ENCODE peak calls at places on chromosomes 4 and X, in four cellular contexts. One of them, this sample, is unnamed.

GRCh38 chrX:46903458-46904242 is 8.6 kb upstream of the JADE3 start:
- DNase-seq in GM23338: peak; percentile 77
- DNase-seq in HCT116: peak; percentile 52
- DNase-seq in MM.1S: peak; percentile 64
- DNase-seq in this sample: peak; percentile 71

GRCh38 chr4:100588076-100588475 is 70.3 kb upstream of the EMCN start:
- DNase-seq in GM23338: no peak
- DNase-seq in HCT116: no peak
- DNase-seq in MM.1S: no peak
- DNase-seq in this sample: no peak

GRCh38 chr4:132642196-132642817 is 506.8 kb upstream of the PCDH10 start:
- DNase-seq in GM23338: peak; percentile 81
- DNase-seq in HCT116: peak; percentile 48
- DNase-seq in MM.1S: peak; percentile 65
- DNase-seq in this sample: no peak

GRCh38 chr4:159206427-159206871 is 103.6 kb downstream of the RAPGEF2 start:
- DNase-seq in GM23338: no peak
- DNase-seq in HCT116: no peak
- DNase-seq in MM.1S: peak; percentile 81
- DNase-seq in this sample: no peak

GRCh38 chr4:18536420-18536819 is 514.9 kb upstream of the LCORL start:
- DNase-seq in GM23338: peak; percentile 74
- DNase-seq in HCT116: no peak
- DNase-seq in MM.1S: no peak
- DNase-seq in this sample: no peak

GRCh38 chrX:17078031-17078730 is 131.7 kb downstream of the REPS2 start:
- DNase-seq in GM23338: no peak
- DNase-seq in HCT116: no peak
- DNase-seq in MM.1S: no peak
- DNase-seq in this sample: no peak

GRCh38 chr4:33625762-33626161 is 2618.6 kb downstream of the ARAP2 start:
- DNase-seq in GM23338: peak; percentile 38
- DNase-seq in HCT116: peak; percentile 12
- DNase-seq in MM.1S: no peak
- DNase-seq in this sample: no peak

GRCh38 chr4:81466841-81467671 is 4.7 kb downstream of the RASGEF1B start:
- DNase-seq in GM23338: peak; percentile 94
- DNase-seq in HCT116: peak; percentile 45
- DNase-seq in MM.1S: peak; percentile 85
- DNase-seq in this sample: no peak

GRCh38 chr4:73740353-73740778 is at the start of gene CXCL8:
- DNase-seq in GM23338: peak; percentile 7
- DNase-seq in HCT116: peak; percentile 76
- DNase-seq in MM.1S: no peak
- DNase-seq in this sample: peak; percentile 11

GRCh38 chr4:79340568-79340967 is 14.7 kb upstream of the NAA11 start:
- DNase-seq in GM23338: no peak
- DNase-seq in HCT116: no peak
- DNase-seq in MM.1S: no peak
- DNase-seq in this sample: no peak

GRCh38 chr4:17469931-17470674 is 41.8 kb downstream of the QDPR start:
- DNase-seq in GM23338: no peak
- DNase-seq in HCT116: no peak
- DNase-seq in MM.1S: no peak
- DNase-seq in this sample: no peak

GRCh38 chr4:105637409-105638258 is 70.9 kb downstream of the INTS12 start:
- DNase-seq in GM23338: no peak
- DNase-seq in HCT116: no peak
- DNase-seq in MM.1S: peak; percentile 94
- DNase-seq in this sample: peak; percentile 79

GRCh38 chr4:168883513-168883912 is 126.5 kb downstream of the CBR4 start:
- DNase-seq in GM23338: no peak
- DNase-seq in HCT116: no peak
- DNase-seq in MM.1S: no peak
- DNase-seq in this sample: no peak

GRCh38 chr4:53490965-53491622 is 100.2 kb downstream of the LNX1 start:
- DNase-seq in GM23338: peak; percentile 79
- DNase-seq in HCT116: peak; percentile 27
- DNase-seq in MM.1S: peak; percentile 52
- DNase-seq in this sample: no peak

GRCh38 chrX:102711872-102712215 is 404 bp upstream of the GPRASP2 start:
- DNase-seq in GM23338: peak; percentile 44
- DNase-seq in HCT116: no peak
- DNase-seq in MM.1S: no peak
- DNase-seq in this sample: no peak

GRCh38 chr4:112060212-112060611 is 85.0 kb upstream of the FAM241A start:
- DNase-seq in GM23338: peak; percentile 75
- DNase-seq in HCT116: peak; percentile 33
- DNase-seq in MM.1S: peak; percentile 30
- DNase-seq in this sample: no peak

GRCh38 chr4:115418997-115419396 is 305.6 kb upstream of the NDST4 start:
- DNase-seq in GM23338: peak; percentile 32
- DNase-seq in HCT116: no peak
- DNase-seq in MM.1S: no peak
- DNase-seq in this sample: no peak

GRCh38 chr4:146590801-146591200 is 47.9 kb upstream of the POU4F2 start:
- DNase-seq in GM23338: no peak
- DNase-seq in HCT116: no peak
- DNase-seq in MM.1S: no peak
- DNase-seq in this sample: no peak

GRCh38 chr4:56129431-56129861 is 180.7 kb downstream of the CEP135 start:
- DNase-seq in GM23338: peak; percentile 79
- DNase-seq in HCT116: peak; percentile 79
- DNase-seq in MM.1S: peak; percentile 12
- DNase-seq in this sample: no peak

GRCh38 chrX:129577473-129577872 is 37.4 kb downstream of the OCRL start:
- DNase-seq in GM23338: no peak
- DNase-seq in HCT116: no peak
- DNase-seq in MM.1S: no peak
- DNase-seq in this sample: no peak

GRCh38 chrX:41333744-41333993 is 293 bp upstream of the DDX3X start:
- DNase-seq in GM23338: peak; percentile 72
- DNase-seq in HCT116: peak; percentile 81
- DNase-seq in MM.1S: peak; percentile 85
- DNase-seq in this sample: no peak

GRCh38 chr4:6115746-6116586 is 84.4 kb downstream of the JAKMIP1 start:
- DNase-seq in GM23338: no peak
- DNase-seq in HCT116: no peak
- DNase-seq in MM.1S: no peak
- DNase-seq in this sample: no peak

GRCh38 chr4:42671431-42672194 is 14.7 kb upstream of the ATP8A1 start:
- DNase-seq in GM23338: no peak
- DNase-seq in HCT116: no peak
- DNase-seq in MM.1S: peak; percentile 37
- DNase-seq in this sample: no peak
- H3K27ac ChIP-seq in GM23338: no peak overlapping the region
- H3K27ac ChIP-seq in HCT116: no peak overlapping the region
- H3K27ac ChIP-seq in MM.1S: no peak overlapping the region
- H3K27ac ChIP-seq in this sample: no peak overlapping the region

DNA sequence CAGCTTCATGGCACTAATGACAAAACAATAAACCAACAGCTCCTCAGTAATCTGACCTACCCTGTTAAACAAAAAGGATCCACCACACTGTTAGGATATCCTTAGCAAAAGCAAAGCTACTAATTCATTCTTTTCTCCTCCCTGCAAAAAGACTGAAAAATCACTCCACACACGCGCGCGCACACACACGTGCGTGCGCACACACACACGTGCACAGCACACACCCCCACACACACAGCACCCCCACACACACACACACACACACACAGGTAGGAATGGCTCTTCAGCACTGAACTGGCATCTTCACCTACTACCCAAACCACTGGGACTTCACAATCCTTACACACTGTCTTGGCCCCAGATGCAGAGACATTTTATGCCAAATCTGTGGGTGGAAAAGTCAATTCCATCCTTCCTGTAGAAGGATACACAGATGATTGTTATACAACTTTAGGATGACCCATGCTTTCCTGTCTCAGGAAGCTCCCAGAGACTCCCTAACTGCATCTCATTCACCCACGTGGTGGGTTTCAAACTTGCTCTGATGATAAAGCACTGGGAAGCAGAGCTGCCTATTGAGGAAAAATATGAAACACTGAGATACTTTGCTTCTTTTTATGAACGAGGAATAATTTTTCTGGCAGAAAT is 102.5 kb downstream of the TSPAN5 start:
- DNase-seq in GM23338: no peak
- DNase-seq in HCT116: no peak
- DNase-seq in MM.1S: no peak
- DNase-seq in this sample: no peak
- H3K27ac ChIP-seq in GM23338: no peak overlapping the region
- H3K27ac ChIP-seq in HCT116: no peak overlapping the region
- H3K27ac ChIP-seq in MM.1S: no peak overlapping the region
- H3K27ac ChIP-seq in this sample: no peak overlapping the region

DNA sequence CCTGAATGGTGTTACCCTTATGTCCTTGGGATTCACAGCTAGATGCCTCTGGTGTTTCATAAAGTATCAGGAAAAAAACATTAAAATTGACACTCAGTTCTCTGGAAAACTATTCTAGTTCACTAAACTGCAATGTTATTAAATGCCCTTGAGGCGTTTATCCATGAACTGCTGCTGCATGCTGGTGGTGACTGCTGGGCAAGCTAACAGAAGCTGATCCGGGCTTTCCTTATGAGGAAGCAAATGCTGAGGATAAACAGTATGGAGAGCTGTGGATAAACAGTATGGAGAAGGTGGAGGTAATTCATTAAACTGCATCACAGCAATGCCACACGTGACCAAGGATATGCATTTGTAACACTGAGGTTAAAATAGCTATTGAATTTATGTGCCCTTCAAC is 227.0 kb downstream of the NR3C2 start:
- DNase-seq in GM23338: no peak
- DNase-seq in HCT116: no peak
- DNase-seq in MM.1S: no peak
- DNase-seq in this sample: no peak
- H3K27ac ChIP-seq in GM23338: no peak overlapping the region
- H3K27ac ChIP-seq in HCT116: no peak overlapping the region
- H3K27ac ChIP-seq in MM.1S: no peak overlapping the region
- H3K27ac ChIP-seq in this sample: no peak overlapping the region

DNA sequence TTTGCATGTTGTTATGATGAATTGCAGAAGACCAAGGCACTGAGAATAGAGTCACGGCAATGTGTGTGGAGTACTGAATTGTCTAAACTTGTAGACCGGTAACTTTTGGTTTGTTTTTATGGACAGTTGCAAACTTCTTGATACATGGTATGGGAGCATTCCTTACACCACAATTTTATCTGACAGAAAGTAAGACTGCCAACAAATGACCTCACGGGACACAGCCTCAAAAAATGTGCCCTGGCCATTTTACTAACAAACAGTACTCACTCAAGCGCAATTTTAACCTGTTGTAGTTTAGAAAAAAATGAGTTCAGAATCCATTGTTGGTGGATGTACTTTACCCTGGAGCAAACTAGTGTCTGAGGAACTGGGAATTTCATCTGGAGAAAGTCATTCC is 321.2 kb downstream of the CAMK2D start:
- DNase-seq in GM23338: no peak
- DNase-seq in HCT116: no peak
- DNase-seq in MM.1S: no peak
- DNase-seq in this sample: no peak
- H3K27ac ChIP-seq in GM23338: no peak overlapping the region
- H3K27ac ChIP-seq in HCT116: no peak overlapping the region
- H3K27ac ChIP-seq in MM.1S: no peak overlapping the region
- H3K27ac ChIP-seq in this sample: no peak overlapping the region